ENCODE peak calls at places on chromosomes 5 and 9, in ten cellular contexts. H is pons; S is iris pigment epithelial cell; J is small intestine; T is astrocyte of the spinal cord; V is HT1080; L is heart right ventricle; Z is hippocampal formation; O is Daoy; P is stimulated activated CD8-positive, alpha-beta memory T cell treated with anti-CD3 and anti-CD28 coated beads, Interleukin-2, amount 100 ng/mL, for 1 hour. A is an unnamed sample.
A peak's percentile ranks its signal among the peaks of the same experiment; 100 is the strongest.

GRCh38 chr9:10112798-10113197 is 500.0 kb downstream of the PTPRD start:
- DNase-seq in H (no peak), S (no peak), J (no peak), T (no peak), V (peak; percentile 49), L (peak; percentile 9), Z (peak; percentile 1), O (no peak), P (no peak), A (no peak)

GRCh38 chr9:89777544-89777943 is 172.7 kb downstream of the GADD45G start:
- DNase-seq in H (no peak), S (no peak), J (no peak), T (no peak), V (no peak), L (no peak), Z (no peak), O (no peak), P (no peak), A (no peak)

GRCh38 chr5:4563400-4563799 is 576.7 kb upstream of the ADAMTS16 start:
- DNase-seq in H (no peak), S (peak; percentile 68), J (no peak), T (peak; percentile 13), V (peak; percentile 25), L (no peak), Z (no peak), O (peak; percentile 76), P (no peak), A (no peak)

GRCh38 chr5:435961-436640 is 6.9 kb upstream of the EXOC3 start:
- DNase-seq in H (no peak), S (no peak), J (peak; percentile 19), T (no peak), V (no peak), L (no peak), Z (no peak), O (peak; percentile 35), P (no peak), A (no peak)

GRCh38 chr5:36079200-36079761 is 12.6 kb upstream of the UGT3A2 start:
- DNase-seq in H (peak; percentile 79), S (peak; percentile 44), J (peak; percentile 62), T (peak; percentile 37), V (peak; percentile 49), L (no peak), Z (peak; percentile 17), O (peak; percentile 37), P (no peak), A (peak; percentile 68)

GRCh38 chr5:113192541-113192940 is 215.9 kb downstream of the DCP2 start:
- DNase-seq in H (no peak), S (no peak), J (no peak), T (no peak), V (no peak), L (no peak), Z (no peak), O (no peak), P (no peak), A (no peak)

GRCh38 chr5:1163879-1164278 is 37.5 kb upstream of the SLC6A19 start:
- DNase-seq in H (no peak), S (no peak), J (no peak), T (no peak), V (no peak), L (peak; percentile 5), Z (no peak), O (no peak), P (no peak), A (no peak)

GRCh38 chr5:76294573-76294972 is 108.5 kb upstream of the IQGAP2 start:
- DNase-seq in H (peak; percentile 40), S (no peak), J (no peak), T (peak; percentile 5), V (no peak), L (no peak), Z (no peak), O (peak; percentile 41), P (no peak), A (no peak)

GRCh38 chr5:90861843-90862586 is 303.4 kb downstream of the ADGRV1 start:
- DNase-seq in H (no peak), S (no peak), J (no peak), T (no peak), V (no peak), L (no peak), Z (no peak), O (no peak), P (no peak), A (no peak)

GRCh38 chr5:165940541-165940940 is 2350.9 kb upstream of the WWC1 start:
- DNase-seq in H (no peak), S (no peak), J (no peak), T (no peak), V (no peak), L (no peak), Z (no peak), O (no peak), P (no peak), A (no peak)

GRCh38 chr9:15543033-15543791 is 9.6 kb upstream of the CCDC171 start:
- DNase-seq in H (no peak), S (peak; percentile 76), J (no peak), T (no peak), V (no peak), L (no peak), Z (no peak), O (no peak), P (no peak), A (no peak)

GRCh38 chr9:94912700-94913249 is 186.3 kb downstream of the AOPEP start:
- DNase-seq in H (peak; percentile 47), S (peak; percentile 74), J (no peak), T (peak; percentile 86), V (peak; percentile 93), L (no peak), Z (no peak), O (peak; percentile 91), P (no peak), A (no peak)

GRCh38 chr9:137474271-137474670 is 15.1 kb upstream of the NSMF start:
- DNase-seq in H (no peak), S (no peak), J (no peak), T (no peak), V (no peak), L (no peak), Z (no peak), O (no peak), P (no peak), A (no peak)

GRCh38 chr5:100542086-100542485 is 6.9 kb downstream of the FAM174A start:
- DNase-seq in H (no peak), S (no peak), J (no peak), T (no peak), V (no peak), L (no peak), Z (no peak), O (no peak), P (no peak), A (no peak)

GRCh38 chr9:126379661-126380365 is 53.2 kb downstream of the MVB12B start:
- DNase-seq in H (no peak), S (peak; percentile 27), J (no peak), T (no peak), V (peak; percentile 77), L (no peak), Z (no peak), O (peak; percentile 69), P (no peak), A (no peak)

GRCh38 chr9:91084896-91085295 is 276.8 kb downstream of the AUH start:
- DNase-seq in H (no peak), S (no peak), J (no peak), T (no peak), V (no peak), L (no peak), Z (no peak), O (no peak), P (no peak), A (no peak)